ENCODE peak calls at places on chromosome 21, in four cellular contexts. X is effector memory CD4-positive, alpha-beta T cell; B is GM23248; W is GM23338. A is an unnamed sample.

GRCh38 chr21:41650526-41651145 is 116.2 kb downstream of the RIPK4 start:
- DNase-seq in W (no peak), B (no peak), X (no peak), A (no peak)

GRCh38 chr21:42388740-42389448 is 7.0 kb downstream of the TMPRSS3 start:
- DNase-seq in X (no peak), W (peak; percentile 32), B (no peak), A (no peak)

GRCh38 chr21:21183092-21183491 is 184.9 kb downstream of the NCAM2 start:
- DNase-seq in W (no peak), B (no peak), X (no peak), A (no peak)

GRCh38 chr21:31911138-31911907 is 38.5 kb downstream of the HUNK start:
- DNase-seq in B (peak; percentile 98), W (no peak), X (no peak), A (no peak)

GRCh38 chr21:39155578-39155977 is 27.7 kb downstream of the PSMG1 start:
- DNase-seq in W (no peak), X (no peak), B (no peak), A (no peak)

GRCh38 chr21:38439957-38440356 is 58.3 kb downstream of the ERG start:
- DNase-seq in W (no peak), X (no peak), B (no peak), A (no peak)

GRCh38 chr21:39863111-39863510 is 4.1 kb upstream of the PCP4 start:
- DNase-seq in X (no peak), B (no peak), W (no peak), A (no peak)

GRCh38 chr21:26412831-26413329 is 160.2 kb downstream of the CYYR1 start:
- DNase-seq in W (no peak), B (no peak), X (no peak), A (no peak)

GRCh38 chr21:13937236-13937635 is 273.5 kb downstream of the LIPI start:
- DNase-seq in B (no peak), X (no peak), W (no peak), A (peak; percentile 70)

GRCh38 chr21:41565550-41565949 is 57.6 kb upstream of the TMPRSS2 start:
- DNase-seq in X (no peak), B (no peak), W (no peak), A (no peak)

GRCh38 chr21:39651206-39651605 is 38.5 kb downstream of the B3GALT5 start:
- DNase-seq in B (peak; percentile 17), W (no peak), X (no peak), A (no peak)

GRCh38 chr21:31326478-31327247 is 17.4 kb downstream of the TIAM1 start:
- DNase-seq in X (peak; percentile 22), B (peak; percentile 71), W (no peak), A (no peak)

GRCh38 chr21:29145354-29145782 is 14.9 kb downstream of the MAP3K7CL start:
- DNase-seq in B (peak; percentile 96), X (no peak), W (no peak), A (no peak)

GRCh38 chr21:34808569-34809204 is 139.9 kb downstream of the CLIC6 start:
- DNase-seq in X (no peak), B (peak; percentile 91), W (no peak), A (no peak)

GRCh38 chr21:34809822-34810221 is 141.0 kb downstream of the CLIC6 start:
- DNase-seq in B (no peak), W (no peak), X (no peak), A (peak; percentile 50)

GRCh38 chr21:34812510-34813265 is 143.9 kb downstream of the CLIC6 start:
- DNase-seq in W (no peak), B (peak; percentile 90), X (no peak), A (no peak)

GRCh38 chr21:34811368-34811767 is 142.6 kb downstream of the CLIC6 start:
- DNase-seq in X (no peak), B (no peak), W (no peak), A (no peak)

DNA sequence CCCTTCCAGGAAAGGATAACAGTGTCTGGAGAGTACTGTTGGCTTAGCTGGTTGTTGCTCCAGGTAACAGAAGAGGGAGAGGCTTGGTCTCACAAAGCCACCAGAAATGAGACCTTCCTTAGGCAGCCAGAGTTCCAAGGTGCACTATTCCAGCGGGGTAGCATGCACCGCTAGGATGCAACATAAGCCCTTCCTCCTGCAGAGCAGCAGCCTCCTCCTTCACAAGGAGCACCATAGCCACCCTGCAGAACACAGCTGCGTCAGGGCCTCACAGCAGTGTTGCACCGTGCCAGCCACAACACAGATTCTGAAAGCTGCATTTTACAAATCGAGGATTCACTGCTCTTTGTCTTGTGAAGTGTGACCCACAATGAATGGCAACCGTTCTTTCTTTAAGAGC is 142.0 kb downstream of the CLIC6 start:
- DNase-seq in X (no peak), B (no peak), W (no peak), A (no peak)
- H3K4me1 ChIP-seq in X (peaks cover 60% of the 10 kb centered on the region), B (peaks cover 82% of the 10 kb centered on the region), W (no peaks in the 10 kb centered on the region), A (no peaks in the 10 kb centered on the region)

GRCh38 chr21:45957551-45957950 is 24.0 kb upstream of the COL6A1 start:
- DNase-seq in X (no peak), B (no peak), W (no peak), A (no peak)

GRCh38 chr21:45952974-45953373 is 28.6 kb upstream of the COL6A1 start:
- DNase-seq in X (no peak), W (no peak), B (no peak), A (no peak)

GRCh38 chr21:45957986-45958610 is 23.5 kb upstream of the COL6A1 start:
- DNase-seq in B (peak; percentile 95), W (no peak), X (no peak), A (no peak)

GRCh38 chr21:45954271-45954670 is 27.3 kb upstream of the COL6A1 start:
- DNase-seq in B (peak; percentile 88), X (no peak), W (peak; percentile 40), A (no peak)

DNA sequence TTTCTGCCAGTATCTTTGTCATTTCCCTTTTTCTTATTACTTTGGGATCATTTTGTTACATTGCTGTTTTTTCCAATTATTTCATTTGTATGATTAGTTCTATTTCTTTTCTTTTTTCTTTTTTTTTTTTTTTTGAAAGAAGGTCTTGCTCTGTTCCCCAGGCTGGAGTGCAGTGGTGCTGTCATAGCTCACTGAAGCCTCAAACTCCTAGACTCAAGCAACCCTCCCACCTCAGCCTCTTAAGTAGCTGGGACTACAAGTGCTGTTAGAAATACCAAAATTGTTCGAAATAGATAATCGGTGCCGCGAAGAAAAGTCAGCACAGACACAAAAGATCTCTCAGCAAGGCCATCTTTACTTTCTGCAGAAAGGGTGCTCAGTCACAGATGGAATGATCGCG is 26.6 kb upstream of the COL6A1 start:
- DNase-seq in W (no peak), B (no peak), X (no peak), A (no peak)
- H3K4me1 ChIP-seq in W (no peaks in the 10 kb centered on the region), B (peaks cover 48% of the 10 kb centered on the region), X (no peaks in the 10 kb centered on the region), A (no peaks in the 10 kb centered on the region)

GRCh38 chr21:35023396-35024070 is 25.6 kb downstream of the RUNX1 start:
- DNase-seq in W (no peak), X (no peak), B (no peak), A (no peak)

GRCh38 chr21:35026153-35026499 is 23.0 kb downstream of the RUNX1 start:
- DNase-seq in X (no peak), B (no peak), W (no peak), A (no peak)

GRCh38 chr21:35025206-35026152 is 23.6 kb downstream of the RUNX1 start:
- DNase-seq in W (no peak), B (no peak), X (no peak), A (no peak)

GRCh38 chr21:35024071-35024420 is 25.1 kb downstream of the RUNX1 start:
- DNase-seq in W (no peak), B (no peak), X (no peak), A (no peak)

GRCh38 chr21:35024475-35024874 is 24.6 kb downstream of the RUNX1 start:
- DNase-seq in X (no peak), W (no peak), B (no peak), A (no peak)
- H3K4me1 ChIP-seq in X (peaks cover 87% of the 10 kb centered on the region), W (peaks cover 25% of the 10 kb centered on the region), B (peaks cover 7% of the 10 kb centered on the region), A (peaks cover 17% of the 10 kb centered on the region)

GRCh38 chr21:43932005-43932404 is 67.0 kb downstream of the AGPAT3 start:
- DNase-seq in W (no peak), B (no peak), X (no peak), A (peak; percentile 72)
- H3K4me1 ChIP-seq in W (no peaks in the 10 kb centered on the region), B (no peaks in the 10 kb centered on the region), X (no peaks in the 10 kb centered on the region), A (peaks cover 17% of the 10 kb centered on the region)